ENCODE peak calls at places on chromosomes 13 and 19, in four cellular contexts. J is tibial nerve, V is DND-41, W is IMR-90. T is an unnamed sample. For H3K4me1, the result is how much of the 10 kb centered on the place peaks cover.

GRCh38 chr13:34589581-34589980 is 352.5 kb upstream of the NBEA start:
- DNase-seq in J (no peak), V (no peak), W (no peak), T (no peak)

GRCh38 chr13:49435992-49436391 is 7.9 kb downstream of the CAB39L start:
- DNase-seq in J (no peak), V (no peak), W (peak), T (no peak)

GRCh38 chr13:85693889-85694511 is 105.2 kb downstream of the SLITRK6 start:
- DNase-seq in J (no peak), V (no peak), W (peak), T (no peak)

GRCh38 chr13:52048516-52048915 is 24.0 kb downstream of the UTP14C start:
- DNase-seq in J (no peak), V (no peak), W (peak), T (no peak)

GRCh38 chr13:20074956-20075355 is 85.9 kb downstream of the GJA3 start:
- DNase-seq in J (no peak), V (no peak), W (no peak), T (no peak)

GRCh38 chr13:42880241-42880640 is 98.9 kb downstream of the FAM216B start:
- DNase-seq in J (no peak), V (no peak), W (no peak), T (no peak)

GRCh38 chr13:100440756-100441421 is 147.7 kb downstream of the GGACT start:
- DNase-seq in J (no peak), V (no peak), W (peak), T (no peak)

GRCh38 chr19:56538761-56539263 is at the start of gene ZFP28:
- DNase-seq in J (peak), V (peak), W (no peak), T (peak)

GRCh38 chr19:54469496-54469934 is 3.6 kb downstream of the CDC42EP5 start:
- DNase-seq in J (no peak), V (no peak), W (no peak), T (no peak)

GRCh38 chr19:2209408-2209807 is 26.7 kb downstream of the PLEKHJ1 start:
- DNase-seq in J (no peak), V (no peak), W (no peak), T (no peak)

GRCh38 chr19:39413903-39414608 is 1.6 kb downstream of the PLEKHG2 start:
- DNase-seq in J (no peak), V (no peak), W (peak), T (no peak)

GRCh38 chr13:112953591-112954487 is 15.2 kb upstream of the MCF2L start:
- DNase-seq in J (no peak), V (no peak), W (no peak), T (no peak)

GRCh38 chr13:69580255-69580654 is 527.4 kb upstream of the ATXN8OS start:
- DNase-seq in J (no peak), V (no peak), W (no peak), T (no peak)

GRCh38 chr13:35857769-35858168 is 273.4 kb downstream of the DCLK1 start:
- DNase-seq in J (no peak), V (no peak), W (peak), T (no peak)

GRCh38 chr13:26011996-26012688 is 39.7 kb downstream of the SHISA2 start:
- DNase-seq in J (no peak), V (no peak), W (no peak), T (peak)

GRCh38 chr19:53818756-53819155 is 5.4 kb downstream of the NLRP12 start:
- DNase-seq in J (no peak), V (no peak), W (no peak), T (no peak)

GRCh38 chr13:54879036-54879435 is 1850.4 kb downstream of the OLFM4 start:
- DNase-seq in J (no peak), V (no peak), W (no peak), T (no peak)

GRCh38 chr13:43895940-43896339 is 16.2 kb downstream of the LACC1 start:
- DNase-seq in J (no peak), V (no peak), W (peak), T (no peak)
- H3K4me3 ChIP-seq in J (no peak), V (no peak), W (no peak), T (no peak)

GRCh38 chr19:13095393-13095784 is 7.3 kb downstream of the LYL1 start:
- DNase-seq in J (no peak), V (no peak), W (no peak), T (no peak)
- H3K4me1 ChIP-seq in J (half or more), V (under half), W (under half), T (under half)

DNA sequence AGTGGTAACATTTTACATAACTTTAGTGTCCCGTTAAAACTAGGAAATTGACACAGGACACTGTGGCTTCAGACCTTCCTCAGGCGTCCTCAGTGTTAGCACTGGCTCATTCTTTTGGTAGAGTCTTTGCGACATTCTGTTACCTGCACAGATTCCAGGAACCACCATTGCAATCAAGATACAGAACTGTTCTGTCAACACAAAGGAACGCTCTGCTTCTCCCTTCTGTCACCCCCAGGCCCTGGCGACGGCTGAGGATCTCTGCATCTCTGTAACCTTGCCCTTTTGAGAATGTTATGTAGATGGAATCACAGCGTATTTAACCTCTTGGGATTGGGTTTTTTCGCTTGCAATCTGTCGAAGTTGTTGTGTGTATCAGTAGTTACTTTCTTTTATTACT is 22.6 kb downstream of the KDM4B start:
- DNase-seq in J (no peak), V (no peak), W (no peak), T (no peak)
- H3K4me3 ChIP-seq in J (no peak), V (no peak), W (no peak), T (no peak)

GRCh38 chr13:74061939-74062595 is 72.1 kb downstream of the KLF12 start:
- DNase-seq in J (peak), V (peak), W (peak), T (peak)
- H3K4me1 ChIP-seq in J (half or more), V (half or more), W (under half), T (half or more)

GRCh38 chr13:95643814-95644598 is 500 bp downstream of the DZIP1 start:
- DNase-seq in J (no peak), V (no peak), W (peak), T (no peak)

GRCh38 chr13:95641961-95642621 is 2.4 kb downstream of the DZIP1 start:
- DNase-seq in J (no peak), V (no peak), W (peak), T (no peak)

GRCh38 chr13:95643009-95643408 is 1.5 kb downstream of the DZIP1 start:
- DNase-seq in J (no peak), V (no peak), W (no peak), T (no peak)

GRCh38 chr13:95643471-95643813 is 1.1 kb downstream of the DZIP1 start:
- DNase-seq in J (no peak), V (no peak), W (peak), T (no peak)

DNA sequence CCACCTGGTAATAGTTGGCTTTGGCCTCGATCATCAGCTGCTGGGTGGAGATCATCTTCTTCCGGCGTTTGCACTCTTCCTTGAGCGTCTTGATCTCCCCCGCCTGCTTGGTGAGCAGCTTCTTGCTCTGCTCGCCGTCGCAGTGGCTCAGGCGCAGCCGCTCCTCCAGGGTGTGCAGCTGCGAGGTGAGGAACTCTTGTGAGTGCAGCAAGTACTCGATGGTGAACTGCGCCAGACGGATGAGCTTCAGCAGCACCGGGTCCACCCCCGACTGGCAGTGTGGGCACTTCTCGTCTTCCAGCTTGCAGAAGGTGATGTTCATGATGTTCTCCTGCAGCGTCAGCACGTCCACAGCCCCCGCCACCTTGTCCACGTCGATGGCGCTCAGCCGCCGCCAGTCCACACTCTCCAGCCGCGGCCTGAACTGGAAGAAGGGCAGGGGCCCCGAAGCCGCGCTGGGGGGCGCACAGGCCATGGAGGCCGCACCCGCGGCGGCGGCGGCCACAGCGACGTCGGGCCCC is 3.2 kb downstream of the DZIP1 start:
- DNase-seq in J (no peak), V (no peak), W (peak), T (no peak)
- H3K4me3 ChIP-seq in J (peak), V (no peak), W (peak), T (no peak)

GRCh38 chr19:47625650-47626049 is 16.7 kb downstream of the BICRA start:
- DNase-seq in J (no peak), V (no peak), W (no peak), T (no peak)
- H3K4me1 ChIP-seq in J (under half), V (under half), W (under half), T (under half)

GRCh38 chr19:16224266-16225045 is 26.7 kb downstream of the AP1M1 start:
- DNase-seq in J (no peak), V (no peak), W (no peak), T (no peak)

GRCh38 chr19:16226878-16227836 is 29.4 kb downstream of the AP1M1 start:
- DNase-seq in J (no peak), V (no peak), W (no peak), T (no peak)

GRCh38 chr19:16226184-16226591 is 28.5 kb downstream of the AP1M1 start:
- DNase-seq in J (no peak), V (no peak), W (no peak), T (no peak)

GRCh38 chr19:16223746-16224145 is 26.0 kb downstream of the AP1M1 start:
- DNase-seq in J (no peak), V (no peak), W (no peak), T (no peak)

GRCh38 chr19:16225279-16226183 is 27.8 kb downstream of the AP1M1 start:
- DNase-seq in J (no peak), V (no peak), W (no peak), T (no peak)
- H3K4me3 ChIP-seq in J (no peak), V (no peak), W (no peak), T (no peak)

GRCh38 chr19:18322759-18323460 is at the start of gene LSM4:
- DNase-seq in J (peak), V (peak), W (peak), T (peak)
- H3K4me1 ChIP-seq in J (half or more), V (half or more), W (under half), T (half or more)